ENCODE peak calls at places on chromosomes 6 and 20, in nine cellular contexts. A is mesenchymal stem cell, I is IMR-90, R is transverse colon, T is GM06990, S is small intestine, F is ovary, U is Panc1, D is H7. Y is an unnamed sample. For H3K36me3, the result is how much of the 10 kb centered on the place peaks cover.

GRCh38 chr6:104896914-104897313 is 37.2 kb upstream of the HACE1 start:
- DNase-seq in D (no peak), R (no peak), I (no peak), F (no peak), U (no peak), T (no peak), A (no peak), S (no peak), Y (peak)

GRCh38 chr20:6600336-6600735 is 167.2 kb upstream of the BMP2 start:
- DNase-seq in D (no peak), U (no peak), F (no peak), A (no peak), I (no peak), S (no peak), T (no peak), R (no peak), Y (no peak)

GRCh38 chr20:5643936-5644335 is 106.3 kb upstream of the SHLD1 start:
- DNase-seq in A (no peak), F (no peak), R (no peak), U (no peak), I (no peak), D (no peak), T (no peak), S (no peak), Y (no peak)

GRCh38 chr6:156425374-156425773 is 351.8 kb upstream of the ARID1B start:
- DNase-seq in R (no peak), I (peak), S (no peak), F (no peak), A (peak), D (no peak), U (no peak), T (no peak), Y (peak)

GRCh38 chr20:42744756-42745465 is 444.8 kb downstream of the PTPRT start:
- DNase-seq in A (no peak), U (no peak), D (no peak), F (no peak), S (no peak), R (no peak), I (no peak), T (no peak), Y (no peak)

GRCh38 chr6:147615659-147616456 is 107.4 kb downstream of the SAMD5 start:
- DNase-seq in R (no peak), I (peak), D (no peak), S (no peak), F (no peak), A (no peak), U (no peak), T (no peak), Y (peak)

GRCh38 chr6:65091561-65091960 is 615.5 kb downstream of the EYS start:
- DNase-seq in F (no peak), R (no peak), T (no peak), D (no peak), S (no peak), I (no peak), U (no peak), A (no peak), Y (no peak)

GRCh38 chr20:43981535-43981934 is 66.9 kb downstream of the TOX2 start:
- DNase-seq in F (no peak), U (no peak), D (no peak), R (no peak), S (no peak), I (no peak), T (no peak), A (no peak), Y (no peak)

GRCh38 chr6:107604549-107604948 is 114.6 kb downstream of the SOBP start:
- DNase-seq in T (no peak), F (no peak), I (no peak), A (no peak), U (no peak), R (no peak), S (no peak), D (no peak), Y (no peak)

GRCh38 chr6:146901940-146902816 is 302.0 kb upstream of the STXBP5 start:
- DNase-seq in I (peak), A (no peak), S (no peak), T (no peak), R (no peak), D (no peak), F (no peak), U (no peak), Y (peak)

GRCh38 chr6:63307581-63308246 is 12.1 kb downstream of the LGSN start:
- DNase-seq in R (no peak), A (peak), D (peak), S (peak), F (no peak), U (peak), I (peak), T (peak), Y (peak)

GRCh38 chr6:157240059-157240959 is 83.0 kb downstream of the TMEM242 start:
- DNase-seq in U (no peak), S (peak), R (peak), F (peak), A (peak), I (peak), D (peak), T (no peak), Y (no peak)

DNA sequence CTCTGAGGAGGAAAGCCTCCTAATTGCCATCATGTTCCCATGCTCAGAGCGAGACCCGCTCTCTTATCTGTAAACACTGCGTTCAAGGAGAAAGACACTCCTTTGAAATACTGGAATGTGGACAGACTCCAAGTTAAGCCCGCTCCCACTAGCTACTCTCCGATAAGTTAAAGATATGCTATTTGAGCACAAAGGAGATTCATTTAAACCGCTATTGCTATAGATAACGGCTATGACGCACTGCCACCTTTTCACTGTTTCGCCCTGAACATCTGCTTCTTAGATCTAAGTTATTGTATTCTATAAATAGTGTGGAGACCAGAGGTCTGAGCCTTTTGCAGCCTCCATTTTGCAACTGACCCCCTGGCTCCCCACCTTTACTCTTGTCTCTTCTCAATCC is 82.3 kb downstream of the GPX5 start:
- DNase-seq in D (no peak), I (no peak), U (no peak), T (no peak), A (no peak), F (no peak), S (no peak), R (no peak), Y (no peak)
- H3K36me3 ChIP-seq in D (under half), I (under half), U (under half), T (under half), A (under half), F (under half), S (under half), R (under half), Y (under half)

DNA sequence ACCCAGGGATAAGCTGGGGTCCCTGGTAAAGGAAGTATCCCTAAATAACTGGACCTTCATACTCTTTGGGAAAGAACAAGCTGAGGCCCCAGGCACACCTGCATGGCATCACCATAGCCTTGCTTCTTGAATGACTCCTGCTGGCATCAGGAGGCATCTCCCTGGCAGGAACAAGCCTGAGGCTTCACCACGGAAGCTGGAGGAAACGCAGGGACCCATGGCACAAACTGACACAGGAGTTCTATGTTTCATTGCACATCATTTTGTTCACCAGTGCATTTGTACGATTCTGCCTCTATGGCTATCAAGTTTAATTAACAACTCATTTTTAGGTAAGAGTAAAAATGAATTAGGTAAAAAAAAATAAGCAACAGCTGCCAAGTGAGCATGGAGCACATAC is 619 bp upstream of the PDE7B start:
- DNase-seq in F (no peak), R (no peak), D (no peak), A (no peak), S (no peak), T (no peak), U (no peak), I (no peak), Y (peak)
- H3K4me3 ChIP-seq in F (no peak), R (no peak), D (no peak), A (no peak), S (no peak), T (no peak), U (no peak), I (no peak), Y (peak)

GRCh38 chr20:18527836-18528235 is 20.1 kb downstream of the SEC23B start:
- DNase-seq in S (no peak), A (peak), T (no peak), I (peak), F (no peak), U (no peak), R (no peak), D (no peak), Y (no peak)
- H3K36me3 ChIP-seq in S (under half), A (under half), T (under half), I (half or more), F (under half), U (under half), R (half or more), D (under half), Y (half or more)

GRCh38 chr20:1393507-1393882 is 641 bp upstream of the FKBP1A start:
- DNase-seq in D (no peak), S (no peak), I (no peak), F (no peak), U (no peak), A (no peak), T (no peak), R (no peak), Y (no peak)
- H3K4me3 ChIP-seq in D (peak), S (no peak), I (peak), F (peak), U (peak), A (no peak), T (peak), R (peak), Y (peak)

GRCh38 chr6:14882394-14883073 is 363.3 kb upstream of the JARID2 start:
- DNase-seq in A (no peak), S (no peak), F (no peak), U (no peak), I (peak), T (no peak), D (no peak), R (no peak), Y (peak)
- H3K36me3 ChIP-seq in A (under half), S (under half), F (under half), U (under half), I (under half), T (under half), D (under half), R (under half), Y (under half)

DNA sequence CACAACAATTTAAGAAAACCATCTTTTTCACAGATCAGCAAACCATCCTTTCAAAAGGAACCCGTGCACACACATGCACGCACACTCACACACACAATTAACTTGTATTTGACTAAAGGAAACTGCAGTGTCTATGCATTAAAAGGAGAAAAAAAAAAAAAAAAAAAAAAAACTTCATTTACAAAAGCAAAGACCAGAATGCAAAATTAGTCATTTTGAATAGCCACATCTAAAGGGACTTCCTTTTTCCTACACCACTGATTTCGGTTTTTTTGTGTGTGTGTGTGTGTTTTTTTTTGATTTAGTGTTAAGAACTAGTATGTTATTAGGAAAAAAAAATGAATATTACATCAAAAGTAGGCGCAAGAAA is 6.3 kb downstream of the ZMYND8 start:
- DNase-seq in R (no peak), A (no peak), I (no peak), U (no peak), T (peak), S (no peak), F (no peak), D (no peak), Y (no peak)
- H3K4me3 ChIP-seq in R (no peak), A (no peak), I (no peak), U (peak), T (peak), S (no peak), F (no peak), D (no peak), Y (peak)

DNA sequence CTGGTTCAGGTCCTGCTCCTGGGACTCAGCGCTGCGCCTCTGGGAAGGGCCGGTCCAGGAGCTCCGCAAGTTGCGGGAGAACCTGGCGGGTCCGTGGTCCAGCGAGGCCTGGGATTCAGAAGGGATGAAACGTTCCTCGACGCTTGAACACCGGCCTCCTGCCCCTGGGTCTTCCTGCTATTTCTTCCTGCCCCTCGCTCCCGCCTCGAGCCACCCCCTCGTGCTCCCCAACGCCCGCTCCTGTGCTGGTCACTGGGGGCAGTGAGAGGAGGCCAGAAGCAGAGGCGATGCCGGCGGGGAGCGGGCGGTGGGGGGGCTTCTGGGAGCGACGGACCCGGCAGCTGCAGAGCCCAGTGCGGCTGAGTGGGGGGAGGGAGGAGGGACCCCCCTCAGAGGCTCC is 20.8 kb upstream of the KIF25 start:
- DNase-seq in U (no peak), I (no peak), T (no peak), R (no peak), A (no peak), F (no peak), D (no peak), S (no peak), Y (no peak)
- H3K36me3 ChIP-seq in U (under half), I (under half), T (under half), R (under half), A (under half), F (under half), D (under half), S (under half), Y (under half)

GRCh38 chr6:30544666-30545272 is 11.5 kb downstream of the GNL1 start:
- DNase-seq in T (no peak), D (peak), S (peak), U (peak), R (no peak), I (peak), F (no peak), A (peak), Y (peak)

GRCh38 chr6:30542915-30543314 is 13.4 kb downstream of the GNL1 start:
- DNase-seq in S (no peak), F (no peak), I (peak), U (no peak), R (no peak), T (no peak), A (peak), D (no peak), Y (no peak)

GRCh38 chr6:30543824-30544223 is 12.5 kb downstream of the GNL1 start:
- DNase-seq in A (no peak), S (no peak), R (no peak), D (peak), U (no peak), I (no peak), T (no peak), F (no peak), Y (no peak)

GRCh38 chr6:30541515-30542403 is 14.5 kb downstream of the GNL1 start:
- DNase-seq in S (peak), U (peak), R (peak), I (peak), F (peak), T (peak), A (peak), D (peak), Y (peak)

GRCh38 chr6:30542404-30542725 is 13.9 kb downstream of the GNL1 start:
- DNase-seq in R (no peak), D (no peak), T (no peak), A (no peak), F (no peak), U (no peak), S (no peak), I (no peak), Y (no peak)
- H3K4me3 ChIP-seq in R (peak), D (no peak), T (no peak), A (no peak), F (no peak), U (no peak), S (no peak), I (no peak), Y (no peak)

GRCh38 chr6:143149771-143150170 is 89.1 kb downstream of the AIG1 start:
- DNase-seq in A (no peak), R (no peak), S (no peak), F (no peak), I (peak), U (no peak), D (no peak), T (no peak), Y (peak)

GRCh38 chr6:143150291-143150690 is 89.6 kb downstream of the AIG1 start:
- DNase-seq in T (no peak), S (no peak), D (no peak), F (no peak), R (no peak), A (peak), I (no peak), U (no peak), Y (no peak)

GRCh38 chr6:143151381-143151780 is 90.7 kb downstream of the AIG1 start:
- DNase-seq in F (no peak), T (no peak), I (no peak), D (no peak), R (no peak), U (no peak), A (no peak), S (no peak), Y (no peak)

GRCh38 chr6:143141442-143141841 is 80.8 kb downstream of the AIG1 start:
- DNase-seq in R (no peak), F (no peak), A (no peak), U (no peak), S (no peak), T (no peak), D (no peak), I (no peak), Y (no peak)

GRCh38 chr6:143146186-143146831 is 85.6 kb downstream of the AIG1 start:
- DNase-seq in A (no peak), S (no peak), T (no peak), R (no peak), U (no peak), I (no peak), D (no peak), F (no peak), Y (no peak)
- H3K36me3 ChIP-seq in A (under half), S (under half), T (under half), R (under half), U (under half), I (under half), D (under half), F (under half), Y (under half)